ENCODE peak calls at places on chromosomes 1 and 21, in seven cellular contexts. K is OCI-LY7, D is IMR-90, R is cardiac muscle cell, L is esophagus squamous epithelium, V is aorta, B is GM23248. H is an unnamed sample.

GRCh38 chr1:65493792-65494191 is 73.3 kb downstream of the LEPR start:
- DNase-seq in K (no peak), D (no peak), R (peak; percentile 31), L (no peak), V (no peak), B (no peak), H (no peak)

GRCh38 chr1:94971491-94971924 is 44.6 kb upstream of the CNN3 start:
- DNase-seq in K (no peak), D (peak; percentile 85), R (no peak), L (no peak), V (no peak), B (peak; percentile 81), H (no peak)

GRCh38 chr1:237972186-237972585 is 81.5 kb upstream of the ZP4 start:
- DNase-seq in K (no peak), D (no peak), R (no peak), L (no peak), V (no peak), B (no peak), H (no peak)

GRCh38 chr1:54808443-54809207 is 7.5 kb upstream of the TTC22 start:
- DNase-seq in K (no peak), D (no peak), R (no peak), L (no peak), V (no peak), B (no peak), H (no peak)

GRCh38 chr1:200923607-200924006 is 28.9 kb downstream of the INAVA start:
- DNase-seq in K (no peak), D (peak; percentile 4), R (no peak), L (no peak), V (no peak), B (peak; percentile 23), H (no peak)

GRCh38 chr1:65825736-65826135 is 33.0 kb downstream of the PDE4B start:
- DNase-seq in K (no peak), D (peak; percentile 89), R (peak; percentile 44), L (no peak), V (no peak), B (peak; percentile 85), H (no peak)

GRCh38 chr1:222369991-222370910 is 177.7 kb downstream of the HHIPL2 start:
- DNase-seq in K (no peak), D (peak; percentile 97), R (peak; percentile 46), L (no peak), V (no peak), B (peak; percentile 85), H (no peak)

GRCh38 chr1:38028105-38028591 is 15.6 kb downstream of the UTP11 start:
- DNase-seq in K (no peak), D (no peak), R (no peak), L (no peak), V (no peak), B (peak; percentile 51), H (no peak)

GRCh38 chr1:45272943-45273342 is 53.8 kb upstream of the HPDL start:
- DNase-seq in K (no peak), D (peak; percentile 89), R (peak; percentile 64), L (no peak), V (no peak), B (peak; percentile 80), H (no peak)

GRCh38 chr1:31418626-31419025 is 5.6 kb downstream of the SERINC2 start:
- DNase-seq in K (no peak), D (no peak), R (no peak), L (no peak), V (no peak), B (peak; percentile 39), H (no peak)

GRCh38 chr1:54488831-54489626 is 59.0 kb upstream of the ACOT11 start:
- DNase-seq in K (peak; percentile 71), D (peak; percentile 49), R (peak; percentile 82), L (no peak), V (peak; percentile 86), B (peak; percentile 86), H (peak; percentile 87)

GRCh38 chr1:27567931-27568246 is 36.1 kb downstream of the AHDC1 start:
- DNase-seq in K (no peak), D (no peak), R (no peak), L (no peak), V (no peak), B (no peak), H (no peak)

DNA sequence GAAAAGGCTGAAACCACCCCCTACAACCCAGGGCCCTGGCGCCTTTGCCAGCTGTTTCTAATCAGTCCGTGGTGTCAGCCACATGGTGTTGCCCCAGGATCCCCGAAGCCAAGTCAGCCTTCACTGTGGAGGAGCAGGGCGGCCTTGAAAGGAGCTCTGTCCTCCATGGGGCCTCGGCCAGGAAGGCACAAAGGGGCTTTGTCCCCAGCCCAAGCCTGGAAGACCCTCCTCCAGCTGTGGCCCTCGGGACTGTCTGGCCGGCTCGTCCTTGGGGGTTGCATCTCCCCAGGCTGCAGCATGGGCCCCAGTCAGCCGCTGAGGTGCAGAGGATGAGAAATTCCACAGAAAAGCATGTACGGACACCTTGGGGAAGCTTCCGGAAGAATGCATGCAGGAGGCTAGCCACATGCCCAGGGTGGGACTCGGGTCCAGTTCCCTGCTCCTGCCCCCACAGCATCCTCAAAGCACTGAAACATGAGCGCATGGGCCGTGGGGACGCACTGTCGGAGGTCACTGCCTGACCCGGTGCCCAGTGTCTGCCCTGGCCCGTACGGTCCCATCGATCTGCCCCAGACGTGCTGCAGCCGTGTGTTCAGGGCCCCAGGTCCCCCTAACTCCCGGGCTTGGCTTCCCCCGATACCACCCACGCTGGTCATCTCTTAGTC is 38.6 kb upstream of the POFUT2 start:
- DNase-seq in K (no peak), D (peak; percentile 42), R (peak; percentile 68), L (no peak), V (peak; percentile 46), B (peak; percentile 83), H (no peak)
- H3K4me1 ChIP-seq in K (no peaks in the 10 kb centered on the region), D (peaks cover 43% of the 10 kb centered on the region), R (peaks cover 14% of the 10 kb centered on the region), L (peaks cover 29% of the 10 kb centered on the region), V (no peaks in the 10 kb centered on the region), B (peaks cover 27% of the 10 kb centered on the region), H (peaks cover 58% of the 10 kb centered on the region)

DNA sequence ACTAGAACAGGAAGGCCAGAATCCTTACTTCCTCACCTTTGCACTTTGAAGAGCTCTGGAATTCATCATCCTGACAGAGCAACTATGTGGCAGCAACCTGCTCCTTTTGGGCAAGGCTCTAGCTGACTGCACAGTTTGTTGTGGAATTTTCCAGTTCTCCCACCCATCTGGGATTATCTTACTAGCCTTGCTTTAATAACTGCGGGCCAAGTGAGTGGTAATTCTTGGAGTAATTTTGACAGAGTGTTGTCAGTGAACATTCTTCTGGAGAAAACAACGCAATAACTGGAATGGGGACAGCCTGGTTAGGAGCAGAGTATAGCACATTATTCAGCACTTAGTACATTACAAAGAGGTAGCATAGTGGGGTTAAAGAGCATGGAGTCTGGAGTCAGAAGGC is 75.3 kb downstream of the NTMT2 start:
- DNase-seq in K (no peak), D (no peak), R (peak; percentile 85), L (no peak), V (peak; percentile 42), B (peak; percentile 57), H (no peak)
- H3K4me1 ChIP-seq in K (no peaks in the 10 kb centered on the region), D (no peaks in the 10 kb centered on the region), R (peaks cover 18% of the 10 kb centered on the region), L (no peaks in the 10 kb centered on the region), V (no peaks in the 10 kb centered on the region), B (no peaks in the 10 kb centered on the region), H (peaks cover 10% of the 10 kb centered on the region)

DNA sequence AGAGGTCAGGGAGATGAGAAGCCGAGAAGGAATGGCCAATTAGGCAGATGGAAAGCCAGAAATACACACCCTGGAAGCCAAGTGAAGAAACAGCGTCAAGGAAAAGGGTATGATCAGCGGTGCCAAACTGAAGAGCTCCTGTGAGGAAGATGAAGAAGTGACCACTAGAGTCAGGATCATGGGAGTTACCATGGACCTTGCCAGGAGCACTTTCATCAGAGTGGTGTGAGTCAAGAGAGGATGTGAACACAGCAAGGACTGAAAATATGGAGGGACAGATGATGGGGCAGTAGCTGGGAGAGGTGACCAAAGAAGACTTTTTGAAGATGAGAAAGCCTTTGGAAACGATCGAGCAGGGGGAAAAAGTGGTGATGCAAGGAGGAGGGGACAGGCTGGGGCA is 50.4 kb downstream of the CD34 start:
- DNase-seq in K (no peak), D (no peak), R (no peak), L (no peak), V (no peak), B (no peak), H (no peak)
- H3K4me1 ChIP-seq in K (peaks cover 10% of the 10 kb centered on the region), D (peaks cover 9% of the 10 kb centered on the region), R (no peaks in the 10 kb centered on the region), L (peaks cover 42% of the 10 kb centered on the region), V (peaks cover 12% of the 10 kb centered on the region), B (peaks cover 17% of the 10 kb centered on the region), H (peaks cover 16% of the 10 kb centered on the region)

DNA sequence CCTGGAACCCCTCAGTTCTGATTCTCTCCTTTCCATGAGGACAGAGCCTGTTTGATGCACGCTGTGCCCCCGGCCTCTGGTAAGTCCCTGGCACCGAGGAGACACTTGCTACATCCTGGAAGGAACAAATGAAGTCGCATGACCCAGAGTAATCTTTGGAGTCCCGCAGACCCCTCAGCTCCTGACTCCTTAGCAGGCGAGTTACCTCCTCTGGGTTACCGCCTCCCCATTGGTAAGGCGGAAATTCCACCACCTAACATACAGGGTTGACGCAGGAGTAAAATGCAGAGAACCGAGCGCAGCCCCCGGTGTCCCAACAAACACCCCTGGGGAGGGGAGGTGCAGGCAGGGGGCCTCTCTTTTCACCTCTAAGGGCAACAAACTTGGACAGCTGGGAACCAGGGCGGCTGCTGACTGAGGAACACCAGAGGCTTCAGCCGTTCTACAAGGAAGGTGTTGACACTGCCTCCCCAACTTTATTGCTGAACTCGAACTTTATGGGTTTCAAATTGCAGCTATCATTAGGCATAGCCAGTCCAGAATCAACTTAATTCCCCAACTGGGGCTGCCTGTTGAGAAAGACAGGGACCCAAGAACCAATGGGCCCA is 115.3 kb upstream of the IFFO2 start:
- DNase-seq in K (no peak), D (no peak), R (no peak), L (no peak), V (no peak), B (no peak), H (no peak)
- H3K4me1 ChIP-seq in K (no peaks in the 10 kb centered on the region), D (no peaks in the 10 kb centered on the region), R (no peaks in the 10 kb centered on the region), L (peaks cover 51% of the 10 kb centered on the region), V (no peaks in the 10 kb centered on the region), B (no peaks in the 10 kb centered on the region), H (no peaks in the 10 kb centered on the region)

GRCh38 chr1:204076891-204077290 is 4.0 kb downstream of the SOX13 start:
- DNase-seq in K (no peak), D (no peak), R (no peak), L (no peak), V (no peak), B (peak; percentile 22), H (no peak)
- H3K4me1 ChIP-seq in K (peaks cover 4% of the 10 kb centered on the region), D (peaks cover 23% of the 10 kb centered on the region), R (peaks cover 46% of the 10 kb centered on the region), L (peaks cover 62% of the 10 kb centered on the region), V (no peaks in the 10 kb centered on the region), B (peaks cover 25% of the 10 kb centered on the region), H (peaks cover 41% of the 10 kb centered on the region)

DNA sequence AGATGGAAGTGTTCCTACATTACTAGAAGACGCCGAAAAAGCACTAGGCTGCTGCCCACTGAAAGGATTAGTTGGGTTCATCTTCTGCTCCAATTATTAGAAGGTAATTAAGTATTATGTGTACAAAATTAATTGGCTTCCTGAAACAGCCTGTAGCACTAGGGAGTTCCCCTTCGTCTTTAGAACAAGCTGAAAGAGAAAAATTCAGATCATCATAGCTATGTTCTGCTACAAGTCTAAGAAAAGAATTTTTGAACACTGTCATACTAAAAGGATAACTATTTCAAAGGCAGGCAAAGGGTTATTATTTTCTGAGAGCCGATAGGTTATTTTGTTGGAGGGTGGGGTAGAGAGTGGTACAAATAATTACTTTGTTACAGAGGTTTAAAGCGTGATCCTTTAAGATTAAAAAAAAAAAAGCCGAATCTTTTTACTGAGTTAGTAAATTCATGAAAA is at the start of gene MCM3AP:
- DNase-seq in K (no peak), D (no peak), R (no peak), L (no peak), V (no peak), B (no peak), H (no peak)
- H3K4me1 ChIP-seq in K (peaks cover 40% of the 10 kb centered on the region), D (peaks cover 12% of the 10 kb centered on the region), R (peaks cover 19% of the 10 kb centered on the region), L (peaks cover 36% of the 10 kb centered on the region), V (peaks cover 7% of the 10 kb centered on the region), B (peaks cover 37% of the 10 kb centered on the region), H (peaks cover 12% of the 10 kb centered on the region)